ENCODE peak calls at places on chromosomes 6 and 20, in four cellular contexts. One of them, this sample, is unnamed.

GRCh38 chr6:73180718-73181619 is 44.3 kb downstream of the KHDC1L start:
- DNase-seq in NCI-H146: peak; percentile 9
- DNase-seq in left lung: no peak
- DNase-seq in GM04503: peak; percentile 53
- DNase-seq in this sample: no peak

GRCh38 chr6:30615219-30615957 is 1.7 kb downstream of the PPP1R10 start:
- DNase-seq in NCI-H146: peak; percentile 83
- DNase-seq in left lung: peak; percentile 38
- DNase-seq in GM04503: no peak
- DNase-seq in this sample: no peak

GRCh38 chr6:88881451-88881850 is 82.0 kb downstream of the RNGTT start:
- DNase-seq in NCI-H146: no peak
- DNase-seq in left lung: no peak
- DNase-seq in GM04503: no peak
- DNase-seq in this sample: no peak

GRCh38 chr6:113178349-113178748 is 678.8 kb upstream of the MARCKS start:
- DNase-seq in NCI-H146: no peak
- DNase-seq in left lung: no peak
- DNase-seq in GM04503: no peak
- DNase-seq in this sample: no peak

GRCh38 chr6:116433313-116433712 is 27.9 kb upstream of the CALHM6 start:
- DNase-seq in NCI-H146: no peak
- DNase-seq in left lung: no peak
- DNase-seq in GM04503: no peak
- DNase-seq in this sample: no peak

GRCh38 chr6:82362868-82363267 is 749 bp upstream of the TPBG start:
- DNase-seq in NCI-H146: peak; percentile 22
- DNase-seq in left lung: no peak
- DNase-seq in GM04503: peak; percentile 86
- DNase-seq in this sample: no peak

GRCh38 chr20:43191946-43192847 is 2.5 kb upstream of the PTPRT start:
- DNase-seq in NCI-H146: peak; percentile 20
- DNase-seq in left lung: no peak
- DNase-seq in GM04503: no peak
- DNase-seq in this sample: no peak

GRCh38 chr6:6711832-6712231 is 123.3 kb downstream of the LY86 start:
- DNase-seq in NCI-H146: no peak
- DNase-seq in left lung: peak; percentile 60
- DNase-seq in GM04503: no peak
- DNase-seq in this sample: no peak

GRCh38 chr6:145960918-145961604 is 3.1 kb downstream of the SHPRH start:
- DNase-seq in NCI-H146: no peak
- DNase-seq in left lung: no peak
- DNase-seq in GM04503: peak; percentile 27
- DNase-seq in this sample: no peak

GRCh38 chr6:16239090-16239797 is 857 bp downstream of the GMPR start:
- DNase-seq in NCI-H146: peak; percentile 67
- DNase-seq in left lung: no peak
- DNase-seq in GM04503: no peak
- DNase-seq in this sample: peak; percentile 84

GRCh38 chr6:155530219-155530834 is 74.7 kb upstream of the NOX3 start:
- DNase-seq in NCI-H146: peak; percentile 59
- DNase-seq in left lung: no peak
- DNase-seq in GM04503: no peak
- DNase-seq in this sample: no peak

GRCh38 chr6:106069478-106069877 is 16.7 kb upstream of the PRDM1 start:
- DNase-seq in NCI-H146: no peak
- DNase-seq in left lung: no peak
- DNase-seq in GM04503: no peak
- DNase-seq in this sample: no peak

GRCh38 chr6:33418690-33419291 is 884 bp upstream of the CUTA start:
- DNase-seq in NCI-H146: peak; percentile 40
- DNase-seq in left lung: no peak
- DNase-seq in GM04503: no peak
- DNase-seq in this sample: peak; percentile 64

GRCh38 chr20:58081842-58082241 is 146.6 kb downstream of the ANKRD60 start:
- DNase-seq in NCI-H146: no peak
- DNase-seq in left lung: no peak
- DNase-seq in GM04503: peak; percentile 75
- DNase-seq in this sample: no peak

GRCh38 chr20:1427457-1428054 is 34.7 kb upstream of the FKBP1A start:
- DNase-seq in NCI-H146: peak; percentile 100
- DNase-seq in left lung: no peak
- DNase-seq in GM04503: no peak
- DNase-seq in this sample: no peak

GRCh38 chr6:111472933-111473435 is 10.0 kb downstream of the REV3L start:
- DNase-seq in NCI-H146: no peak
- DNase-seq in left lung: no peak
- DNase-seq in GM04503: no peak
- DNase-seq in this sample: no peak

GRCh38 chr20:45337367-45338120 is 10.7 kb downstream of the SDC4 start:
- DNase-seq in NCI-H146: no peak
- DNase-seq in left lung: peak; percentile 74
- DNase-seq in GM04503: peak; percentile 87
- DNase-seq in this sample: no peak

GRCh38 chr6:124530926-124531325 is 431.3 kb upstream of the RNF217 start:
- DNase-seq in NCI-H146: no peak
- DNase-seq in left lung: no peak
- DNase-seq in GM04503: no peak
- DNase-seq in this sample: no peak

GRCh38 chr20:19966840-19967239 is 50.3 kb upstream of the NAA20 start:
- DNase-seq in NCI-H146: peak; percentile 97
- DNase-seq in left lung: no peak
- DNase-seq in GM04503: no peak
- DNase-seq in this sample: no peak

GRCh38 chr6:129175066-129175465 is 292.1 kb downstream of the LAMA2 start:
- DNase-seq in NCI-H146: no peak
- DNase-seq in left lung: no peak
- DNase-seq in GM04503: no peak
- DNase-seq in this sample: no peak

GRCh38 chr20:32227744-32228688 is 20.3 kb downstream of the POFUT1 start:
- DNase-seq in NCI-H146: no peak
- DNase-seq in left lung: peak; percentile 38
- DNase-seq in GM04503: no peak
- DNase-seq in this sample: no peak

GRCh38 chr6:95352064-95352463 is 225.3 kb upstream of the MANEA start:
- DNase-seq in NCI-H146: peak; percentile 7
- DNase-seq in left lung: no peak
- DNase-seq in GM04503: no peak
- DNase-seq in this sample: no peak

GRCh38 chr6:155274533-155274932 is 10.7 kb downstream of the CLDN20 start:
- DNase-seq in NCI-H146: no peak
- DNase-seq in left lung: no peak
- DNase-seq in GM04503: no peak
- DNase-seq in this sample: no peak

GRCh38 chr20:62980380-62980960 is 26.3 kb downstream of the BHLHE23 start:
- DNase-seq in NCI-H146: peak; percentile 73
- DNase-seq in left lung: no peak
- DNase-seq in GM04503: no peak
- DNase-seq in this sample: no peak

GRCh38 chr6:143241110-143241509 is 180.4 kb downstream of the AIG1 start:
- DNase-seq in NCI-H146: no peak
- DNase-seq in left lung: no peak
- DNase-seq in GM04503: no peak
- DNase-seq in this sample: no peak

GRCh38 chr6:137630666-137631065 is 136.5 kb upstream of the OLIG3 start:
- DNase-seq in NCI-H146: no peak
- DNase-seq in left lung: no peak
- DNase-seq in GM04503: no peak
- DNase-seq in this sample: no peak

GRCh38 chr20:6768228-6769185 is 1.0 kb downstream of the BMP2 start:
- DNase-seq in NCI-H146: peak; percentile 31
- DNase-seq in left lung: peak; percentile 40
- DNase-seq in GM04503: no peak
- DNase-seq in this sample: no peak

GRCh38 chr20:23141450-23142161 is 55.5 kb upstream of the CD93 start:
- DNase-seq in NCI-H146: no peak
- DNase-seq in left lung: peak; percentile 25
- DNase-seq in GM04503: no peak
- DNase-seq in this sample: peak; percentile 23

GRCh38 chr6:134373282-134373922 is 55.5 kb upstream of the SGK1 start:
- DNase-seq in NCI-H146: no peak
- DNase-seq in left lung: peak; percentile 79
- DNase-seq in GM04503: peak; percentile 33
- DNase-seq in this sample: no peak

GRCh38 chr6:14841901-14842421 is 403.9 kb upstream of the JARID2 start:
- DNase-seq in NCI-H146: no peak
- DNase-seq in left lung: no peak
- DNase-seq in GM04503: peak; percentile 100
- DNase-seq in this sample: peak; percentile 78

GRCh38 chr6:109671721-109672120 is 19.3 kb downstream of the AK9 start:
- DNase-seq in NCI-H146: no peak
- DNase-seq in left lung: no peak
- DNase-seq in GM04503: no peak
- DNase-seq in this sample: no peak

GRCh38 chr20:45358282-45359068 is 4.5 kb upstream of the SYS1 start:
- DNase-seq in NCI-H146: no peak
- DNase-seq in left lung: peak; percentile 88
- DNase-seq in GM04503: peak; percentile 76
- DNase-seq in this sample: peak; percentile 88

GRCh38 chr6:154359679-154360078 is 3.1 kb upstream of the IPCEF1 start:
- DNase-seq in NCI-H146: no peak
- DNase-seq in left lung: no peak
- DNase-seq in GM04503: no peak
- DNase-seq in this sample: no peak

GRCh38 chr6:14022673-14023072 is 94.9 kb upstream of the CD83 start:
- DNase-seq in NCI-H146: no peak
- DNase-seq in left lung: no peak
- DNase-seq in GM04503: no peak
- DNase-seq in this sample: no peak

GRCh38 chr20:57124346-57124745 is 142.1 kb downstream of the BMP7 start:
- DNase-seq in NCI-H146: no peak
- DNase-seq in left lung: no peak
- DNase-seq in GM04503: no peak
- DNase-seq in this sample: no peak

GRCh38 chr20:23231561-23232218 is 118.9 kb upstream of the NXT1 start:
- DNase-seq in NCI-H146: no peak
- DNase-seq in left lung: no peak
- DNase-seq in GM04503: no peak
- DNase-seq in this sample: peak; percentile 62

GRCh38 chr6:165895421-165896165 is 232.6 kb upstream of the PDE10A start:
- DNase-seq in NCI-H146: no peak
- DNase-seq in left lung: no peak
- DNase-seq in GM04503: no peak
- DNase-seq in this sample: no peak

GRCh38 chr6:129575378-129576118 is 134.4 kb downstream of the ARHGAP18 start:
- DNase-seq in NCI-H146: peak; percentile 44
- DNase-seq in left lung: no peak
- DNase-seq in GM04503: no peak
- DNase-seq in this sample: no peak

GRCh38 chr6:155174576-155175174 is 89.1 kb upstream of the CLDN20 start:
- DNase-seq in NCI-H146: peak; percentile 99
- DNase-seq in left lung: no peak
- DNase-seq in GM04503: no peak
- DNase-seq in this sample: no peak

GRCh38 chr6:95120984-95121383 is 456.4 kb upstream of the MANEA start:
- DNase-seq in NCI-H146: peak; percentile 16
- DNase-seq in left lung: no peak
- DNase-seq in GM04503: no peak
- DNase-seq in this sample: no peak